ENCODE peak calls at places on chromosomes 5 and 9, in seven cellular contexts. One of them, this sample, is unnamed.

GRCh38 chr5:149915392-149916260 is 29.0 kb downstream of the PDE6A start:
- DNase-seq in activated T-cell treated with anti-CD3 and anti-CD28 coated beads, Interleukin-2, amount 50 U/mL, for 48 hours: no peak
- DNase-seq in pancreas: no peak
- DNase-seq in NCI-H1417: no peak
- DNase-seq in SK-N-SH: no peak
- DNase-seq in ACHN: no peak
- DNase-seq in RWPE1: peak; percentile 88
- DNase-seq in this sample: no peak

GRCh38 chr9:70263421-70263820 is 4.6 kb downstream of the SMC5 start:
- DNase-seq in RWPE1: no peak
- DNase-seq in SK-N-SH: no peak
- DNase-seq in pancreas: no peak
- DNase-seq in NCI-H1417: no peak
- DNase-seq in ACHN: no peak
- DNase-seq in activated T-cell treated with anti-CD3 and anti-CD28 coated beads, Interleukin-2, amount 50 U/mL, for 48 hours: no peak
- DNase-seq in this sample: no peak

GRCh38 chr5:151213803-151214613 is 9.9 kb downstream of the CCDC69 start:
- DNase-seq in activated T-cell treated with anti-CD3 and anti-CD28 coated beads, Interleukin-2, amount 50 U/mL, for 48 hours: peak; percentile 88
- DNase-seq in ACHN: no peak
- DNase-seq in RWPE1: no peak
- DNase-seq in NCI-H1417: no peak
- DNase-seq in SK-N-SH: no peak
- DNase-seq in pancreas: peak; percentile 43
- DNase-seq in this sample: peak; percentile 76

GRCh38 chr9:114437401-114437893 is 49.7 kb upstream of the AKNA start:
- DNase-seq in ACHN: no peak
- DNase-seq in SK-N-SH: no peak
- DNase-seq in pancreas: no peak
- DNase-seq in RWPE1: no peak
- DNase-seq in activated T-cell treated with anti-CD3 and anti-CD28 coated beads, Interleukin-2, amount 50 U/mL, for 48 hours: no peak
- DNase-seq in NCI-H1417: no peak
- DNase-seq in this sample: no peak

GRCh38 chr5:124790895-124791732 is 44.7 kb upstream of the ZNF608 start:
- DNase-seq in RWPE1: peak; percentile 82
- DNase-seq in ACHN: no peak
- DNase-seq in pancreas: no peak
- DNase-seq in SK-N-SH: no peak
- DNase-seq in NCI-H1417: no peak
- DNase-seq in activated T-cell treated with anti-CD3 and anti-CD28 coated beads, Interleukin-2, amount 50 U/mL, for 48 hours: no peak
- DNase-seq in this sample: no peak

GRCh38 chr5:17412760-17413671 is 85.0 kb upstream of the TAF11L2 start:
- DNase-seq in SK-N-SH: no peak
- DNase-seq in RWPE1: no peak
- DNase-seq in ACHN: no peak
- DNase-seq in activated T-cell treated with anti-CD3 and anti-CD28 coated beads, Interleukin-2, amount 50 U/mL, for 48 hours: no peak
- DNase-seq in pancreas: no peak
- DNase-seq in NCI-H1417: no peak
- DNase-seq in this sample: no peak

GRCh38 chr9:137428841-137429545 is 5.8 kb downstream of the NOXA1 start:
- DNase-seq in SK-N-SH: no peak
- DNase-seq in activated T-cell treated with anti-CD3 and anti-CD28 coated beads, Interleukin-2, amount 50 U/mL, for 48 hours: no peak
- DNase-seq in RWPE1: no peak
- DNase-seq in ACHN: no peak
- DNase-seq in NCI-H1417: no peak
- DNase-seq in pancreas: no peak
- DNase-seq in this sample: peak; percentile 52

GRCh38 chr5:116256717-116257116 is 171.9 kb downstream of the COMMD10 start:
- DNase-seq in activated T-cell treated with anti-CD3 and anti-CD28 coated beads, Interleukin-2, amount 50 U/mL, for 48 hours: no peak
- DNase-seq in pancreas: no peak
- DNase-seq in RWPE1: no peak
- DNase-seq in NCI-H1417: no peak
- DNase-seq in ACHN: no peak
- DNase-seq in SK-N-SH: no peak
- DNase-seq in this sample: no peak

GRCh38 chr5:126917918-126918623 is 112.3 kb downstream of the MARCHF3 start:
- DNase-seq in ACHN: no peak
- DNase-seq in pancreas: peak; percentile 33
- DNase-seq in RWPE1: no peak
- DNase-seq in NCI-H1417: peak; percentile 90
- DNase-seq in SK-N-SH: peak; percentile 77
- DNase-seq in activated T-cell treated with anti-CD3 and anti-CD28 coated beads, Interleukin-2, amount 50 U/mL, for 48 hours: no peak
- DNase-seq in this sample: peak; percentile 53

This sample was measured in H7.